ENCODE peak calls at places on chromosome 13, in six cellular contexts. M is esophagus squamous epithelium, R is spleen, T is colonic mucosa, L is heart right ventricle, V is psoas muscle. K is an unnamed sample. For H3K9me3, the result is how much of the 10 kb centered on the place peaks cover.

GRCh38 chr13:110063490-110063889 is 243.5 kb downstream of the COL4A1 start:
- DNase-seq in T (no peak), R (no peak), V (no peak), L (no peak), M (no peak), K (no peak)

GRCh38 chr13:26370495-26370990 is 116.6 kb downstream of the CDK8 start:
- DNase-seq in L (no peak), R (no peak), T (no peak), M (no peak), V (no peak), K (no peak)

GRCh38 chr13:113654591-113655357 is 3.2 kb downstream of the ATP4B start:
- DNase-seq in T (no peak), L (no peak), M (no peak), R (peak), V (no peak), K (no peak)

GRCh38 chr13:59157181-59157580 is 1006.5 kb downstream of the DIAPH3 start:
- DNase-seq in L (no peak), M (no peak), V (no peak), T (no peak), R (no peak), K (no peak)

GRCh38 chr13:113886561-113887112 is 22.8 kb upstream of the GAS6 start:
- DNase-seq in T (no peak), M (no peak), L (no peak), V (no peak), R (no peak), K (no peak)

GRCh38 chr13:77207943-77208342 is 119.0 kb downstream of the MYCBP2 start:
- DNase-seq in M (no peak), L (no peak), T (no peak), R (no peak), V (no peak), K (peak)

GRCh38 chr13:107753748-107754147 is 461.6 kb downstream of the LIG4 start:
- DNase-seq in R (no peak), V (no peak), T (no peak), L (no peak), M (no peak), K (no peak)

GRCh38 chr13:75566658-75567057 is 17.1 kb downstream of the UCHL3 start:
- DNase-seq in T (no peak), V (no peak), R (no peak), M (no peak), L (no peak), K (no peak)

GRCh38 chr13:104006625-104007061 is 940.4 kb upstream of the SLC10A2 start:
- DNase-seq in M (no peak), T (no peak), R (no peak), V (no peak), L (no peak), K (no peak)

GRCh38 chr13:107900775-107901174 is 314.6 kb downstream of the LIG4 start:
- DNase-seq in R (no peak), M (no peak), V (no peak), L (no peak), T (no peak), K (no peak)

GRCh38 chr13:34842466-34842865 is 99.6 kb upstream of the NBEA start:
- DNase-seq in V (no peak), L (no peak), T (no peak), R (no peak), M (no peak), K (no peak)

GRCh38 chr13:103303078-103303651 is 236.9 kb upstream of the SLC10A2 start:
- DNase-seq in L (no peak), R (no peak), T (no peak), V (no peak), M (no peak), K (no peak)

GRCh38 chr13:37187611-37188010 is 82.1 kb upstream of the CSNK1A1L start:
- DNase-seq in T (no peak), L (no peak), M (no peak), R (no peak), V (no peak), K (no peak)

GRCh38 chr13:106520205-106521004 is 15.1 kb downstream of the EFNB2 start:
- DNase-seq in M (no peak), R (no peak), T (no peak), V (no peak), L (no peak), K (no peak)
- TF ChIP-seq CTCF in M (no peak), R (no peak), T (peak), V (peak), L (peak), K (peak)

GRCh38 chr13:111877906-111878305 is 189.0 kb upstream of the SOX1 start:
- DNase-seq in R (no peak), V (no peak), M (no peak), T (no peak), L (no peak), K (no peak)

GRCh38 chr13:111882351-111882750 is 184.6 kb upstream of the SOX1 start:
- DNase-seq in L (no peak), V (no peak), R (no peak), T (no peak), M (no peak), K (no peak)

GRCh38 chr13:111879719-111880118 is 187.2 kb upstream of the SOX1 start:
- DNase-seq in R (no peak), V (no peak), M (no peak), T (no peak), L (no peak), K (no peak)

GRCh38 chr13:111881700-111882099 is 185.2 kb upstream of the SOX1 start:
- DNase-seq in M (no peak), L (no peak), R (no peak), T (no peak), V (no peak), K (no peak)

DNA sequence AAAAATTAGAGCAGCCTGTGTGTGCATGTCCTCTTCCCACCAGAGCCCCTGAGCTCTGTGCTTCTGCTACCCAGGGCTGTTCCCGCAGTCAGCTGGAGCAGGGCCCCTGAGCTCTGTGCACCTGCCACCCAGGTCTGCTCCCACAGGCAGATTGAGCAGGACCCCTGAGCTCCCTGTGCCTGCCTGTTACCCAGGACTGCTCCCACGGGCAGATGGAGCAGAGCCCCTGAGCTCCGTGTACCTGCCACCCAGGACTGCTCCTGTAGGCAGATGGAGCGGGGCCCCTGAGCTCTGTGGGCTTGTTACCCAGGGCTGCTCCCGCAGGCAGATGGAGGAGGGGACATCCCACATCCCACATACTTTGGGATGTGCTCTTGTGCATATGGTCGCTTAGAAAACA is 186.8 kb upstream of the SOX1 start:
- DNase-seq in R (no peak), T (no peak), M (no peak), L (no peak), V (no peak), K (no peak)
- H3K9me3 ChIP-seq in R (under half), T (under half), M (under half), L (under half), V (under half), K (under half)

DNA sequence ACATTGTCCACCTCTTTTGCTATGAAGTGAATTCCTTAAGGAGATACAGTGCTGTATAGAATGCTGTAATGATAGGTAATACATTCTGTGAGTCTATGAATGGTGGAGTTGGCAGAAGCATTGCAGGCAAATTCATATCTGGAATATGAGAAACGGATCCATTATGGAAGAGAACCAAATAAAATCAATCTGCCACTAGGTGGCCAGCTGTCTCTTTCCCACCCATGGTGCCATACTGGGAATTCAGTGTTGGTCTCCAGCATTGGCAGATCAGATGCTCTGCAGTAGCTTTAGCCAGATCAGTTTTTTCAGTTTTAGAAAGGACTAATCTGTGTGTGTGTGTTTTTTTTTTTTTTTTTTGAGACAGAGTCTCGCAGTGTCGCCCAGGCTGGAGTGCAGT is 27.6 kb downstream of the DNAJC3 start:
- DNase-seq in M (no peak), V (no peak), R (no peak), T (no peak), L (no peak), K (no peak)
- TF ChIP-seq CTCF in M (no peak), V (no peak), R (no peak), T (no peak), L (no peak), K (peak)

DNA sequence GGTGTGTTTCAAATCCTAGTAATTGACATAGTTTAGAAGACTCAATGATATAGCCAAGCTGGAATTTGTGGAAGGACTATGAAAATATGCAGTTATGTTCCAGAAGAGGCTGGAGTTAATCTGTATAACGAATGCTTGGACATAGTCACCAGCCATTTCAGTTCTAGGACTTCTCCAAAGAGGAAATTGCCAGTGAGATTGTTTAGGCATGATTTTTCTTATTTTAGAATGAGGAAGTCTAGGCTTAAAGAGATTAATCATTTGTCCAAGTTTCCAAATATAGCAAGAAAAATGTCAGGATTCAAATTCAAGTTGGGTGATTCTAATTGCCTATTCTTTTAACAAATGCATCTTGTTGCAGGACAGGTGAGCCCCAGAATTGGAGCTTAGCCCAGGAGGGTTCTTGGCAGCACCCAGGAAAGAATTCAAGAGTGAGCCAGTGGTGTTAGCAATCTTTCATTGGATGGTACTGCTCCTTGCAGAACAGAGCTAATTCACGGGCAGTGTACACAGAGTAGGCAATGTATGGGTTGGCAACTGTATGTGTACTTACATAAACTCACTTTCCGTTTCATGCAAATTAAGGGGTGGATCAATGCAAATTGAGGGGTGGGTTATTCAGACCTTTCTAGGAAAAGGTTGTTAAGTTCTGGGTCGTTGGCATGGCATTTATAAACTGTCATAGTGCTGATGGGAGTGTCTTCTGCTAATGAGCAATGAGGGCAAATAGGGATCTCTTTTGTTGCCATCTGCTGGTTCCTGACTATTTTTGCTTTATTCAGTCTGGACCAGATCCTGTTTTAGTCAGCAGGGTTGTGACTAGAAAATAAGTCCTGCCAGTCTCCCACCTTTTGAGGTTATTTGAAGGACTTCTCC is 763.2 kb upstream of the SLITRK1 start:
- DNase-seq in L (no peak), M (no peak), V (no peak), R (no peak), T (no peak), K (no peak)
- H3K9me3 ChIP-seq in L (under half), M (under half), V (under half), R (under half), T (under half), K (under half)

GRCh38 chr13:91805605-91806004 is 407.2 kb downstream of the GPC5 start:
- DNase-seq in M (no peak), T (no peak), L (no peak), V (no peak), R (no peak), K (no peak)
- TF ChIP-seq CTCF in M (no peak), T (no peak), L (peak), V (no peak), R (no peak), K (no peak)

GRCh38 chr13:66765559-66765958 is 464.6 kb downstream of the PCDH9 start:
- DNase-seq in M (no peak), R (no peak), T (no peak), L (no peak), V (no peak), K (no peak)

DNA sequence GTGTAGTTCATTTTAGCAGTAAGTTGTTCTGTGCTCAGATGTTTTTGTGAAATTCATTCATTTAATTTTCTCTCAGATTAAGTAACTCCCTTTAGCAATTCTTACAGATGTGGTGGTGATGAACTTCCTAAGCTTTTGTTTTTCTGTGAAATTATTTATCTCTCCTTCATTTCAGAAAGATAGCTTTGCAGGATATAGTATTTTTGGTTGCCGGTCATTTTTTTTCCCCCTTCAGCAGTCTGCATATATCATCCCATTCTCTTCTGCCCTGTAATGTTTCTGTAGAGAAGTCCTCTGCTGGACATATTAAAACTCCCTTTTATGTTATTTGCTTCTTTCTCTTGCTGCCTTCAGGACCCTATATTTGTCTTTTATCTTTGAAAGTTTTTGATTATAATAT is 470.2 kb downstream of the PCDH9 start:
- DNase-seq in R (no peak), V (no peak), T (no peak), L (no peak), M (no peak), K (no peak)
- H3K9me3 ChIP-seq in R (under half), V (under half), T (under half), L (under half), M (under half), K (under half)